ENCODE peak calls at places on chromosomes 5 and 9, in nine cellular contexts. D is trophoblast cell, W is Karpas-422, I is neural progenitor cell, K is HCT116, X is NT2/D1, L is IMR-90, P is PC-3, N is SK-N-SH. V is an unnamed sample.
A peak's percentile ranks its signal among the peaks of the same experiment; 100 is the strongest.

GRCh38 chr9:113933671-113934070 is 57.6 kb downstream of the ZNF618 start:
- DNase-seq in D (no peak), W (no peak), I (no peak), K (no peak), X (no peak), L (no peak), P (no peak), N (no peak), V (no peak)

GRCh38 chr5:140633081-140633471 is at the start of gene CD14:
- DNase-seq in D (peak; percentile 84), W (no peak), I (no peak), K (no peak), X (no peak), L (no peak), P (peak; percentile 43), N (no peak), V (peak; percentile 60)

GRCh38 chr5:179126506-179126991 is 66.4 kb downstream of the ZNF354C start:
- DNase-seq in D (no peak), W (no peak), I (no peak), K (no peak), X (no peak), L (no peak), P (no peak), N (no peak), V (no peak)

GRCh38 chr9:37325778-37326177 is 96.7 kb upstream of the GRHPR start:
- DNase-seq in D (no peak), W (peak; percentile 61), I (no peak), K (no peak), X (no peak), L (peak; percentile 7), P (no peak), N (no peak), V (no peak)

GRCh38 chr5:169772688-169773087 is 135.6 kb downstream of the DOCK2 start:
- DNase-seq in D (no peak), W (no peak), I (no peak), K (no peak), X (no peak), L (peak; percentile 56), P (no peak), N (no peak), V (no peak)

GRCh38 chr5:168408561-168409321 is 77.5 kb upstream of the RARS1 start:
- DNase-seq in D (no peak), W (no peak), I (no peak), K (no peak), X (no peak), L (peak; percentile 56), P (no peak), N (no peak), V (peak; percentile 10)

GRCh38 chr5:157602505-157602904 is 26.9 kb upstream of the ADAM19 start:
- DNase-seq in D (no peak), W (peak; percentile 50), I (no peak), K (no peak), X (no peak), L (peak; percentile 65), P (peak; percentile 94), N (no peak), V (no peak)

GRCh38 chr5:1319436-1320343 is 24.8 kb upstream of the TERT start:
- DNase-seq in D (no peak), W (no peak), I (no peak), K (no peak), X (no peak), L (no peak), P (no peak), N (no peak), V (no peak)

GRCh38 chr5:74542477-74542876 is 98.1 kb downstream of the ENC1 start:
- DNase-seq in D (peak; percentile 41), W (no peak), I (no peak), K (no peak), X (no peak), L (no peak), P (peak; percentile 75), N (no peak), V (no peak)

DNA sequence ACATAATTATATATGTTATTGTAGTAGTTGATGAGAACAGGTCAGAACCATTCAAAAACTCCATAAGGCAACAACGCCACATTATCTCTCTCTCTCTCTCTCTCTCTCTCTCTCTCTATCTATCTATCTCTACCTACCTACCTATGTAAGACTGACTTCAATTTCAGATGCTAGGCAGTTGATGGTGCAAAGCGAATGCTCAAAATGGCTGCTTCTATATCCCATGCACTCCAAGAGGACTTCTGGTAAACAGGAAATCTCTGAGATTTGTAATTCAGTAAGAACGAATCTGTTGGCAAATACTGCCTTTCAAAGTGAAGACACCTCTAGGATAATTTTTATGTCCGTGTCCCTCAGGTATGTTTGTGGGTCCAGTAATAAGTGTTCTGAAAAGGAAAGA is 43.7 kb downstream of the MEF2C start:
- DNase-seq in D (no peak), W (peak; percentile 68), I (no peak), K (no peak), X (no peak), L (no peak), P (no peak), N (no peak), V (no peak)
- H3K4me1 ChIP-seq in D (no peaks in the 10 kb centered on the region), W (peaks cover 94% of the 10 kb centered on the region), I (peaks cover 17% of the 10 kb centered on the region), K (no peaks in the 10 kb centered on the region), X (no peaks in the 10 kb centered on the region), L (peaks cover 2% of the 10 kb centered on the region), P (no peaks in the 10 kb centered on the region), N (no peaks in the 10 kb centered on the region), V (peaks cover 12% of the 10 kb centered on the region)

GRCh38 chr5:119353213-119353612 is 2.6 kb upstream of the TNFAIP8 start:
- DNase-seq in D (no peak), W (no peak), I (no peak), K (no peak), X (no peak), L (no peak), P (no peak), N (no peak), V (no peak)

GRCh38 chr5:119355636-119356383 is at the start of gene TNFAIP8:
- DNase-seq in D (peak; percentile 39), W (peak; percentile 82), I (peak; percentile 74), K (no peak), X (no peak), L (peak; percentile 70), P (peak; percentile 69), N (peak; percentile 63), V (peak; percentile 85)

GRCh38 chr5:119355244-119355635 is 579 bp upstream of the TNFAIP8 start:
- DNase-seq in D (peak; percentile 98), W (peak; percentile 73), I (peak; percentile 55), K (no peak), X (peak; percentile 36), L (no peak), P (peak; percentile 86), N (no peak), V (no peak)

GRCh38 chr5:119353686-119354366 is 2.0 kb upstream of the TNFAIP8 start:
- DNase-seq in D (no peak), W (peak; percentile 69), I (no peak), K (no peak), X (no peak), L (no peak), P (no peak), N (no peak), V (no peak)

GRCh38 chr5:119354522-119355243 is 1.1 kb upstream of the TNFAIP8 start:
- DNase-seq in D (no peak), W (peak; percentile 83), I (no peak), K (no peak), X (no peak), L (no peak), P (no peak), N (no peak), V (no peak)
- H3K4me3 ChIP-seq in D (no peak overlapping the region), W (peak overlapping the region; percentile 80), I (no peak overlapping the region), K (no peak overlapping the region), X (no peak overlapping the region), L (no peak overlapping the region), P (peak overlapping the region; percentile 94), N (no peak overlapping the region), V (no peak overlapping the region)

GRCh38 chr5:80198399-80198798 is 57.4 kb downstream of the SERINC5 start:
- DNase-seq in D (no peak), W (no peak), I (no peak), K (no peak), X (no peak), L (no peak), P (no peak), N (no peak), V (no peak)
- H3K9ac ChIP-seq in D (no peak overlapping the region), W (no peak overlapping the region), I (no peak overlapping the region), K (no peak overlapping the region), X (no peak overlapping the region), L (no peak overlapping the region), P (no peak overlapping the region), N (no peak overlapping the region), V (no peak overlapping the region)

GRCh38 chr9:134339183-134339806 is 13.0 kb downstream of the RXRA start:
- DNase-seq in D (no peak), W (no peak), I (no peak), K (no peak), X (no peak), L (peak; percentile 59), P (no peak), N (no peak), V (no peak)
- H3K4me1 ChIP-seq in D (peaks cover 10% of the 10 kb centered on the region), W (no peaks in the 10 kb centered on the region), I (peaks cover 15% of the 10 kb centered on the region), K (no peaks in the 10 kb centered on the region), X (peaks cover 27% of the 10 kb centered on the region), L (peaks cover 26% of the 10 kb centered on the region), P (no peaks in the 10 kb centered on the region), N (no peaks in the 10 kb centered on the region), V (peaks cover 40% of the 10 kb centered on the region)

GRCh38 chr9:97854696-97855485 is 1.9 kb downstream of the FOXE1 start:
- DNase-seq in D (no peak), W (no peak), I (no peak), K (no peak), X (no peak), L (no peak), P (no peak), N (no peak), V (no peak)
- H3K4me3 ChIP-seq in D (no peak overlapping the region), W (no peak overlapping the region), I (no peak overlapping the region), K (no peak overlapping the region), X (peak overlapping the region; percentile 41), L (no peak overlapping the region), P (no peak overlapping the region), N (no peak overlapping the region), V (no peak overlapping the region)

DNA sequence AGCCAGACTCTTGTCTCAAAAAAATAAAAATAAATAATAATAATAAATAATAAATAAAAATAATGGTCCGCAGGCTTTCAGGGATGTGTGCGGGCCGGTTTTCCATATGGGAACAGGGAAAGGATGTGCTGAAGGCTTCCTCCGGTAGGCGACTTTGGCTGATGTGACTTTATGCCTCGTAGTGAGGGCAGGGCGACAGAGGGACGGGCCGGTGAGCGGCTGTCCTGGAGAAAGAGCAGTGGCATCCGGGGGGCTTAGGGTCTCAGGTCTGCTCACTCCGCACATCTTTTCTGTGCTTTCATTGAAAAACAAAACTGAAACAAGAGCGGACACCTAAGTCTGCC is 811 bp upstream of the PRRX2 start:
- DNase-seq in D (no peak), W (no peak), I (peak; percentile 53), K (no peak), X (no peak), L (no peak), P (no peak), N (peak; percentile 54), V (no peak)
- H3K9ac ChIP-seq in D (no peak overlapping the region), W (no peak overlapping the region), I (no peak overlapping the region), K (peak overlapping the region; percentile 58), X (peak overlapping the region; percentile 61), L (peak overlapping the region; percentile 75), P (no peak overlapping the region), N (no peak overlapping the region), V (peak overlapping the region; percentile 63)